ENCODE peak calls at places on chromosome 1, in six cellular contexts. E is NCI-H1436; U is activated naive CD8-positive, alpha-beta T cell treated with anti-CD3 and anti-CD28 coated beads, Interleukin-2, amount 50 U/mL, for 24 hours; O is stimulated activated CD4-positive, alpha-beta T cell treated with anti-CD3 and anti-CD28 coated beads, Interleukin-15, amount 100 ng/mL, for 48 hours; A is AG04449; I is naive thymus-derived CD8-positive, alpha-beta T cell. L is an unnamed sample.

GRCh38 chr1:68291763-68292384 is 59.6 kb upstream of the WLS start:
- DNase-seq in A (no peak), O (no peak), E (no peak), I (no peak), U (no peak), L (no peak)

GRCh38 chr1:225842074-225842473 is 32.1 kb downstream of the EPHX1 start:
- DNase-seq in I (no peak), A (no peak), U (no peak), E (no peak), O (no peak), L (no peak)

GRCh38 chr1:59438058-59438560 is 141.2 kb downstream of the FGGY start:
- DNase-seq in I (no peak), O (no peak), E (no peak), A (no peak), U (no peak), L (no peak)

GRCh38 chr1:114756009-114756892 is 1.5 kb downstream of the CSDE1 start:
- DNase-seq in U (no peak), I (no peak), O (no peak), E (no peak), A (no peak), L (no peak)

GRCh38 chr1:92951141-92951582 is 10.1 kb downstream of the DIPK1A start:
- DNase-seq in A (no peak), O (no peak), U (no peak), E (no peak), I (peak), L (no peak)

GRCh38 chr1:7269525-7269924 is 484.3 kb downstream of the CAMTA1 start:
- DNase-seq in E (no peak), I (no peak), O (no peak), U (no peak), A (no peak), L (no peak)

GRCh38 chr1:1907098-1907736 is 7.8 kb upstream of the CALML6 start:
- DNase-seq in A (no peak), U (no peak), I (no peak), O (no peak), E (peak), L (peak)

GRCh38 chr1:193680247-193680923 is 494.0 kb upstream of the B3GALT2 start:
- DNase-seq in A (no peak), I (no peak), U (no peak), E (no peak), O (no peak), L (no peak)

GRCh38 chr1:184396081-184396480 is 9.3 kb downstream of the C1orf21 start:
- DNase-seq in I (no peak), E (no peak), U (no peak), A (no peak), O (no peak), L (no peak)

GRCh38 chr1:116772648-116773045 is 18.4 kb downstream of the CD2 start:
- DNase-seq in O (no peak), E (no peak), U (no peak), I (no peak), A (no peak), L (no peak)

GRCh38 chr1:62062087-62062486 is 132.6 kb upstream of the L1TD1 start:
- DNase-seq in O (no peak), E (no peak), A (no peak), I (no peak), U (no peak), L (no peak)

GRCh38 chr1:100584761-100585745 is 47.1 kb downstream of the GPR88 start:
- DNase-seq in U (no peak), O (no peak), E (no peak), A (no peak), I (no peak), L (no peak)

GRCh38 chr1:204323887-204324286 is 35.8 kb downstream of the PLEKHA6 start:
- DNase-seq in E (no peak), O (peak), I (no peak), A (no peak), U (peak), L (no peak)

GRCh38 chr1:116923421-116923820 is 13.7 kb downstream of the PTGFRN start:
- DNase-seq in E (no peak), I (no peak), U (no peak), O (no peak), A (no peak), L (no peak)

L was measured in endothelial cell.